ENCODE peak calls at places on chromosomes 1 and 21, in seven cellular contexts. Y is cardiac muscle cell, R is AG04450, K is brain microvascular endothelial cell, T is GM23338, P is spleen, C is OCI-LY7. A is an unnamed sample.

GRCh38 chr1:1066403-1067283 is 7.5 kb downstream of the RNF223 start:
- DNase-seq in K (no peak), P (no peak), R (no peak), Y (no peak), C (no peak), T (no peak), A (no peak)

GRCh38 chr1:160257411-160258015 is 4.8 kb downstream of the DCAF8 start:
- DNase-seq in K (no peak), C (no peak), R (no peak), T (peak; percentile 11), Y (no peak), P (no peak), A (no peak)

GRCh38 chr1:248853023-248853422 is 5.9 kb downstream of the ZNF692 start:
- DNase-seq in T (no peak), C (no peak), P (peak; percentile 51), R (no peak), K (no peak), Y (peak; percentile 54), A (no peak)

GRCh38 chr21:31316488-31317169 is 27.4 kb downstream of the TIAM1 start:
- DNase-seq in T (no peak), R (no peak), K (peak; percentile 52), Y (peak; percentile 59), P (no peak), C (no peak), A (no peak)

GRCh38 chr1:82299680-82300079 is 498.9 kb downstream of the ADGRL2 start:
- DNase-seq in Y (no peak), K (no peak), P (no peak), R (no peak), T (no peak), C (no peak), A (no peak)

GRCh38 chr1:47440052-47440848 is 2.4 kb downstream of the FOXD2 start:
- DNase-seq in K (no peak), Y (no peak), T (peak; percentile 61), R (no peak), C (no peak), P (peak; percentile 31), A (no peak)

GRCh38 chr1:181793826-181794225 is 267.7 kb downstream of the ZNF648 start:
- DNase-seq in P (no peak), Y (no peak), C (no peak), K (no peak), T (no peak), R (no peak), A (no peak)

GRCh38 chr1:221708076-221708571 is 33.8 kb downstream of the DUSP10 start:
- DNase-seq in Y (peak; percentile 55), R (no peak), C (no peak), P (no peak), T (no peak), K (peak; percentile 38), A (peak; percentile 76)

GRCh38 chr1:85289207-85289847 is 12.9 kb upstream of the BCL10 start:
- DNase-seq in C (no peak), T (no peak), R (peak; percentile 79), Y (peak; percentile 77), P (no peak), K (peak; percentile 90), A (no peak)

GRCh38 chr1:237042892-237043576 is 1.1 kb downstream of the RYR2 start:
- DNase-seq in C (no peak), K (no peak), R (no peak), Y (peak; percentile 7), P (no peak), T (peak; percentile 60), A (no peak)

GRCh38 chr1:25017436-25018109 is 87.5 kb upstream of the RUNX3 start:
- DNase-seq in T (peak; percentile 35), Y (no peak), C (no peak), R (no peak), K (peak; percentile 74), P (no peak), A (no peak)

GRCh38 chr1:60126733-60127132 is 53.2 kb upstream of the C1orf87 start:
- DNase-seq in R (no peak), Y (peak; percentile 8), T (peak; percentile 33), P (no peak), C (no peak), K (no peak), A (no peak)

GRCh38 chr1:118186026-118186425 is 998 bp upstream of the SPAG17 start:
- DNase-seq in P (no peak), C (no peak), K (no peak), T (no peak), R (no peak), Y (no peak), A (no peak)

GRCh38 chr1:43938383-43938782 is 4.8 kb downstream of the ARTN start:
- DNase-seq in R (no peak), Y (no peak), T (no peak), P (peak; percentile 15), C (no peak), K (no peak), A (no peak)

GRCh38 chr1:29673669-29674624 is 437.6 kb downstream of the PTPRU start:
- DNase-seq in C (no peak), R (no peak), K (no peak), T (no peak), Y (no peak), P (no peak), A (no peak)

GRCh38 chr1:218211241-218211640 is 73.9 kb upstream of the RRP15 start:
- DNase-seq in P (no peak), T (no peak), C (no peak), R (no peak), Y (peak; percentile 6), K (no peak), A (no peak)

GRCh38 chr21:28257276-28257675 is 735.4 kb downstream of the LTN1 start:
- DNase-seq in C (no peak), T (no peak), Y (peak; percentile 81), P (no peak), R (no peak), K (no peak), A (no peak)

GRCh38 chr1:110474444-110474843 is 23.5 kb downstream of the PROK1 start:
- DNase-seq in K (no peak), Y (peak; percentile 27), T (no peak), R (no peak), P (peak; percentile 6), C (no peak), A (no peak)
- H3K4me3 ChIP-seq in K (no peak overlapping the region), Y (no peak overlapping the region), T (no peak overlapping the region), R (no peak overlapping the region), P (no peak overlapping the region), C (no peak overlapping the region), A (no peak overlapping the region)

GRCh38 chr1:53616927-53617326 is 122.0 kb downstream of the GLIS1 start:
- DNase-seq in C (no peak), P (peak; percentile 39), R (no peak), T (peak; percentile 53), K (no peak), Y (no peak), A (no peak)
- TF ChIP-seq CTCF in C (no peak), P (no peak), R (peak; percentile 35), T (peak; percentile 38), K (peak; percentile 43), Y (no peak), A (no peak)

DNA sequence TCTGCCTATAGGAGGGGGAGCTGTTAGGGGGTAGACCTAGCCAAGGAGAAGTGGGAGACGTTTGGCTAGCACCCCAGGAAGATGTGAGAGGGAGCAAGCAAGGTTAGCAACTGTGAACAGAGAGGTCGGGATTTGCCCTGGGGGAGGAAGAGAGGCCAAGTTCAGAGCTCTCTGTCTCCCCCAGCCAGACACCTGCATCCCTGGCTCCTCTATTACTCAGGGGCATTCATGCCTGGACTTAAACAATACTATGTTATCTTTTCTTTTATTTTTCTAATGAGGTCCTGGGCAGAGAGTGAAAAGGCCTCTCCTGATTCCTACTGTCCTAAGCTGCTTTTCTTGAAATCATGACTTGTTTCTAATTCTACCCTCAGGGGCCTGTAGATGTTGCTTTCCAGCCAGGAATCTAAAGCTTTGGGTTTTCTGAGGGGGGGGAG is 2.4 kb downstream of the BTG2 start:
- DNase-seq in K (no peak), T (peak; percentile 77), C (no peak), Y (no peak), R (no peak), P (no peak), A (no peak)
- H3K4me3 ChIP-seq in K (no peak overlapping the region), T (peak overlapping the region; percentile 84), C (peak overlapping the region; percentile 96), Y (peak overlapping the region; percentile 45), R (peak overlapping the region; percentile 87), P (peak overlapping the region; percentile 98), A (peak overlapping the region; percentile 93)

DNA sequence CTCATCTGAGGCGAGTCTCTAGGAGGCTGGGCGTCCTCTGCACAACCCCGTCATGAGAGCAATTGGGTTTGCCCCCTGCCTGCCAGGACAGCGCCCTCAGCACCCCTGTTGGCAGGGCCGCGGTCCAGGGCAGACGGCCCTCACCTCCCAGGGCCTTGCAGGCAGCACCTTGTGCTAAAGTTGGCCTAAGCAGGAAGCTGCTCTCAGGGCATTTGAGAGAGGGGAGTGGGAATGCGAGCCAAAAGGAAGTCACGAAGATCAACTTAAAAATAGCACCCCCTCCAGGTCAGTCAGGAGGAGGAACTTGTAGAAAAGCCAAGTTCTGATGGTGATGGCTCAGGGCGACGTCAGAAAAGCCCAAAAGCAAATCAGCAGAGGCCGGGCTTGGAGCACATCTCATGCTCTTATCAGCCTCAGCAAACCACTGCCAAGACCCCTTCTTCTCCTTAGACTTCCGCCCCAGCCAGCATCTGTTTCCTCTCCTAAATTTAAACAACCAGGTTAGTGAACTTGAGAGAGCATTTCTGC is 12.6 kb upstream of the ADORA3 start:
- DNase-seq in C (peak; percentile 55), T (peak; percentile 93), Y (peak; percentile 89), R (no peak), P (no peak), K (peak; percentile 31), A (peak; percentile 72)
- TF ChIP-seq CTCF in C (peak; percentile 68), T (peak; percentile 70), Y (peak; percentile 46), R (peak; percentile 44), P (peak; percentile 13), K (peak; percentile 56), A (peak; percentile 64)

GRCh38 chr1:166026143-166026542 is 140.7 kb downstream of the FAM78B start:
- DNase-seq in C (no peak), P (no peak), R (no peak), T (no peak), Y (no peak), K (no peak), A (no peak)

GRCh38 chr1:166032901-166033371 is 133.9 kb downstream of the FAM78B start:
- DNase-seq in C (no peak), R (no peak), K (no peak), P (no peak), T (no peak), Y (no peak), A (no peak)

GRCh38 chr1:166032163-166032562 is 134.6 kb downstream of the FAM78B start:
- DNase-seq in K (no peak), R (no peak), C (no peak), Y (no peak), P (no peak), T (no peak), A (no peak)

GRCh38 chr1:166026561-166026960 is 140.2 kb downstream of the FAM78B start:
- DNase-seq in Y (no peak), C (no peak), T (no peak), P (no peak), K (no peak), R (no peak), A (no peak)

GRCh38 chr1:166029196-166029965 is 137.4 kb downstream of the FAM78B start:
- DNase-seq in P (no peak), R (no peak), Y (no peak), C (no peak), T (no peak), K (no peak), A (no peak)
- H3K4me3 ChIP-seq in P (no peak overlapping the region), R (no peak overlapping the region), Y (no peak overlapping the region), C (no peak overlapping the region), T (no peak overlapping the region), K (no peak overlapping the region), A (no peak overlapping the region)